ENCODE peak calls at places on chromosomes 2 and 18, in five cellular contexts. O is mammary epithelial cell, C is endodermal cell, D is fibroblast of lung, T is mesendoderm. S is an unnamed sample. For H3K27me3, the result is how much of the 10 kb centered on the place peaks cover.

GRCh38 chr2:126437016-126437415 is 218.9 kb upstream of the GYPC start:
- DNase-seq in O (no peak), C (no peak), D (no peak), T (no peak), S (no peak)

GRCh38 chr2:216373896-216374295 is 1.6 kb upstream of the MARCHF4 start:
- DNase-seq in O (no peak), C (no peak), D (peak), T (no peak), S (no peak)

GRCh38 chr2:25314514-25315315 is 27.0 kb downstream of the DNMT3A start:
- DNase-seq in O (no peak), C (peak), D (peak), T (peak), S (peak)

GRCh38 chr2:228938629-228939028 is 332.5 kb downstream of the PID1 start:
- DNase-seq in O (peak), C (no peak), D (peak), T (no peak), S (peak)

GRCh38 chr2:240339411-240340360 is 95.8 kb upstream of the GPC1 start:
- DNase-seq in O (no peak), C (peak), D (no peak), T (no peak), S (no peak)

GRCh38 chr2:55282110-55282917 is 13.3 kb upstream of the MTIF2 start:
- DNase-seq in O (peak), C (peak), D (peak), T (peak), S (peak)

GRCh38 chr2:127927415-127927814 is 41.7 kb upstream of the AMMECR1L start:
- DNase-seq in O (no peak), C (no peak), D (no peak), T (no peak), S (no peak)

GRCh38 chr18:57925706-57926105 is 118.3 kb upstream of the NEDD4L start:
- DNase-seq in O (peak), C (no peak), D (peak), T (no peak), S (peak)

GRCh38 chr18:79898952-79899608 is 52.4 kb downstream of the SLC66A2 start:
- DNase-seq in O (no peak), C (no peak), D (no peak), T (no peak), S (no peak)

GRCh38 chr2:62817348-62817747 is 111.8 kb downstream of the EHBP1 start:
- DNase-seq in O (no peak), C (no peak), D (no peak), T (peak), S (no peak)

GRCh38 chr2:66729391-66729790 is 294.5 kb downstream of the MEIS1 start:
- DNase-seq in O (peak), C (no peak), D (peak), T (no peak), S (no peak)

GRCh38 chr2:120692691-120693090 is 43.0 kb upstream of the GLI2 start:
- DNase-seq in O (no peak), C (no peak), D (no peak), T (no peak), S (no peak)

GRCh38 chr2:34652636-34653035 is 1053.5 kb upstream of the FAM98A start:
- DNase-seq in O (no peak), C (no peak), D (peak), T (peak), S (peak)

GRCh38 chr18:21112543-21113105 is 1.0 kb upstream of the ROCK1 start:
- DNase-seq in O (no peak), C (no peak), D (peak), T (peak), S (peak)
- H3K9ac ChIP-seq in O (peak), C (peak), D (peak), T (peak), S (peak)

GRCh38 chr18:49566217-49566616 is 4.4 kb downstream of the LIPG start:
- DNase-seq in O (no peak), C (no peak), D (peak), T (no peak), S (no peak)

GRCh38 chr18:49565101-49565500 is 3.2 kb downstream of the LIPG start:
- DNase-seq in O (no peak), C (no peak), D (no peak), T (no peak), S (no peak)

GRCh38 chr18:49564435-49564834 is 2.6 kb downstream of the LIPG start:
- DNase-seq in O (no peak), C (no peak), D (no peak), T (no peak), S (no peak)

GRCh38 chr18:49566985-49567384 is 5.1 kb downstream of the LIPG start:
- DNase-seq in O (no peak), C (no peak), D (no peak), T (no peak), S (no peak)

DNA sequence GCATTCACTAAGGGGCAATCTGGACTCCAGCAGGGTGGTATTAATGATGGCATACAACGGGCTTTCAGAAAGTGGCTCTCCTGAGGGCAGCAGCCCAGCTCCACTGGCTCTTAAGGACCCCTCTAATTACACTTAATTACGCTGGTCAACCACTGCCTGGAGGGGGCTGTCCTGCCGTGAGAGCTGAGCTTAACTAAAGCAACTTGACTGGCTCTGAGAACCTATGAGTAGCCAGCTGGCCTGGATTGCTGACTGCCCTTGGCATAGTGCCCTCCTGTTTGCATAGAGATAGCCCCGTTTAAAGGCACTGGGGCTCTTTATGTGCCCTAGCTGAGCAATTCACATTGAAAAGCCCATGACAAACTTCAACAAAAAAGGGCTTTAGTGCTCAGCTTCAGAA is 3.8 kb downstream of the LIPG start:
- DNase-seq in O (no peak), C (no peak), D (peak), T (no peak), S (peak)
- H3K27me3 ChIP-seq in O (under half), C (half or more), D (under half), T (under half), S (under half)

GRCh38 chr2:98909381-98910211 is 26.4 kb downstream of the CRACDL start:
- DNase-seq in O (peak), C (peak), D (peak), T (peak), S (peak)
- H3K9ac ChIP-seq in O (no peak), C (no peak), D (no peak), T (no peak), S (no peak)

DNA sequence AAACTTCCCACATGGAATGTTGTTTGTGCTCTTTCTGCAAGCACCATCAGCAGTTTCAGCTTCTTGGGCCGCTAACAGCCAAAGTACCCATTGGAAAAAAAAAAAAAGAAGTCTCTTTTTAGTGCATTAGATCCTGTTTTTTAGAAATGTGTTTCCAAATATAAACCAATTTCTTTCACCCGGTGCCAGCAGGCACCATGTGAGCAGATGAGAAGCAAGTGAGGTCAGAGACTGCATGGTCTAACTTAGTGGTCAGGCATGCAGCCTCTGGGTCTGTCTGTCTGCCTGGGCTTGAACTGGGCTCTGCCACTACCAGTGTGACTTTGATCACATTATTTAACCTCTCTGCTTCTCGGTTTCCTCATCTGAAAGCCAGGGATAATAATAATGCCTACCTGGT is 75.2 kb upstream of the NRP2 start:
- DNase-seq in O (no peak), C (no peak), D (no peak), T (no peak), S (no peak)
- H3K27me3 ChIP-seq in O (under half), C (under half), D (under half), T (under half), S (under half)

GRCh38 chr18:35268811-35269210 is 21.2 kb downstream of the ZSCAN30 start:
- DNase-seq in O (no peak), C (no peak), D (no peak), T (no peak), S (no peak)

GRCh38 chr18:35264409-35264808 is 23.6 kb downstream of the ZNF397 start:
- DNase-seq in O (no peak), C (no peak), D (no peak), T (no peak), S (no peak)

GRCh38 chr18:35267809-35268208 is 22.2 kb downstream of the ZSCAN30 start:
- DNase-seq in O (no peak), C (no peak), D (no peak), T (no peak), S (no peak)

GRCh38 chr18:35271656-35272055 is 18.4 kb downstream of the ZSCAN30 start:
- DNase-seq in O (no peak), C (no peak), D (no peak), T (no peak), S (no peak)

DNA sequence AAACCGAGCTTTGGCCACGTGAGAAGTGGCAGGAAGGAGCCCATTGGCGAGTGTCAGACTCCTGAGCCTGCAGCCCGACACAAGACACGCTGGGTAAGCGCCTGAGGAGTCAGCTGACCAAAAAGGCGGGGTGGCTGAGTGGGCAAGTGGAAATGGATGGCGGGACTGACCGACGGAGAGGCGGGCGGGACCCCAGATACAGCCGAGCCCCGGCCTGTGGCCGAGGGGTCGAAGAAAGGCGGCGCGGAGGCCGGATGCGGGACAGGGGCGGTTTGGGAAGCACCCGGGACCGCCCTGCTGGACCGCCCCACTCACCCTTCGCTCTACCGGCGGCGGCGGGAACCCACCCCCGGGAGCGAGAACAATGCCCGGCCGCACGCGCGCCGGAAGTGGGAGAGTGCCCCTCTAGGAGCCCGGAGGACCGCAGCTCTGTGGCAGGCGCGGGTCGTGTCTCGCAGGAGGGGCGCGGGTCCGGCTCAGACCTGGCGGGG is 22.8 kb downstream of the ZSCAN30 start:
- DNase-seq in O (no peak), C (no peak), D (peak), T (no peak), S (no peak)
- H3K9ac ChIP-seq in O (no peak), C (no peak), D (peak), T (no peak), S (peak)

GRCh38 chr2:172739651-172740050 is 4.0 kb downstream of the RAPGEF4 start:
- DNase-seq in O (peak), C (no peak), D (no peak), T (no peak), S (no peak)

GRCh38 chr2:172740871-172741270 is 5.2 kb downstream of the RAPGEF4 start:
- DNase-seq in O (no peak), C (no peak), D (no peak), T (no peak), S (no peak)

GRCh38 chr2:172736419-172737174 is 952 bp downstream of the RAPGEF4 start:
- DNase-seq in O (no peak), C (peak), D (no peak), T (no peak), S (no peak)

GRCh38 chr2:172735646-172736418 is at the start of gene RAPGEF4:
- DNase-seq in O (no peak), C (peak), D (peak), T (peak), S (peak)

DNA sequence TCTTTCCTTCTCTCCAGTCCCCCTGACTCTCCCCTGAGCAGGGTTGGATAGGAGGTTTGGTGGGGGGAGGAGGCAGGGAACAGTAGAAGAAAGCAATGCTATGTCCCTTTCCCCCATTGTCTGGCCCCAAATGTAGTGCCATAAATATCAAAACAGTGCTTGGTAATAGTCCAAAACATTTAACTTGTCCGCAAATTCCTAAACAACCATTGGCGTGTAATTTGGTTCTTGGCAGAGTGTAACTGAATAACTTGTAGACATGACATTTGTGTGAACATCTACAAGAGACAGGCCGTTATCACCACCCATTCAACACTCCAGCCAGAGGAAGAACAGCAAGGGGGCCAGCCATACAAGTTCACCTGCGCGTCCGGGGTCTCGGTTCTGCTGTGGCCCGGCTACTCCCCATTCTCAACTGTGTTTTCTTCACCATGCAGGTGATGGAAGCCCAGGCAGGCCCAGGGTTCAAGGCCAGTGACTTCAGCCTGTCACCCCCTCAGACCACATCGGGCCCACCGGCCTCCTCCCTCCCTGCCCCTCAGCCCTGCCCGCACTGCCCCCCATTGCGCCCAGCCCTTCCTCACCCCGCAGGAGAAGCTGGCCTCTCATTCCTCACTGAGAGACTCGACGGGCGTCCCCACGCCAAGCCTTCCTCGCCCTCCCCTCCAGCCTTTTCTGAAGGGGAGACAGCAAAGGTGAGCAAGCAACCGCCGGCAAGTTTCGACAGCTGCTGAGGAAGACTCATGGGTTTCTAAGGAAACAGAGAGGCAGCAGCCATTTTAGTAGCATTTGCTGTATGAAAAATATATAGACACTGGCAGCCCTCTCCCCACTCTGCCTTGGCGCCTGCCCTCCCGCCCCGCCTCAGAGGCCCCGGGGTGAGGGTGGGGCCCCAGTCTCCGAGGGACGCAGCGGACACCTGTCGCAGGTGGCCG is 667 bp upstream of the RAPGEF4 start:
- DNase-seq in O (peak), C (peak), D (no peak), T (peak), S (peak)
- H3K27me3 ChIP-seq in O (under half), C (under half), D (under half), T (under half), S (under half)

DNA sequence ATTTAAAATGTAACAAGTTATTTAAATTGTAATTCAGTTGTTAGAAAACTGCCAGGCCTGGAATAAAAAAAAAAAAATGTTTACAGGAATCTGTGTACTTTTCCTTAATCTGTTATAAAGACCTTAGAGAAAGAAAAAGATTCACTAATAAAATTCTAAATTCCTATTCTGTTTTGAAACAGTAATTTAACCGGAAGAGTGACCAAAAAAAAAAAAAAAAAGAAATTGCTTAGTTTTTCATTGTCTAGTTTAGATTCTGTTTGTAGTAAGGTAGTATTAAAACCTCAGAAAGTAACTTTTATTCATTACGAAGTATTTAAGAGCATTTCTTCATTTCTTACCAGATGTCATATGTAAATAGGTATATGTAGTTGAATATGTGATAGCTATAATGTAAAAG is 2.5 kb downstream of the REL start:
- DNase-seq in O (no peak), C (no peak), D (no peak), T (no peak), S (no peak)
- H3K9ac ChIP-seq in O (no peak), C (no peak), D (no peak), T (no peak), S (peak)

DNA sequence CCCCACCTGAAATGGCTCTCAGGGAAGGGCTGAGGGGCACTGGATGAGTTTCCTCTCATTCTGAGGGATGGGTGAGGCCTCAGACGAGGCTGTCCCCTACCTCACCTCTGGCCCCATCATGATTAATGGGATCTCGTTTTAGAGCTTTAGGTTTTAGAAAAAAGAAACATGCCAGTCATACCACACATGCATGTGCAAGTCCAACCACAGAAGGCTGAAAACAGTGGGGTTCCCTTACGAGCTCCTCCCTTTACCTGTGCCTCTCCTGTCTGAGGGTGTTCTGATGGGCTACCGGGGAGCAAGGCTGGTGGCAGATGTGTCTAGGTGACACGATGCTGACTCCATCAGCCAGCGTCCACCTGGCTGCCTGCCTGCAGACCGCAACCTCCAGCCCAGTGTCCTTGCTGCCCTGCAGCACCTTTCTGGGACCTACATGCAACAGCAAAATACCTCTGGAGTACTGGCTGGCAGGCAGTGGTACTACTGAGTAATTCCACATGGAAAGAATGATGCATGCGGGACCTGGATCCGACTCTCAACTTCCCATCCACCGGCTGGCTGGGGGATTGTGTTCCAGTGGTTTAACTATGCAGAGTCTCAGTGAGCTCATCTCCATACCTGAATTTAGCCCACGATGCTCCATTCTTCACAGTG is 9.1 kb upstream of the LYPD6B start:
- DNase-seq in O (no peak), C (peak), D (no peak), T (no peak), S (no peak)
- H3K27me3 ChIP-seq in O (under half), C (under half), D (under half), T (under half), S (half or more)

GRCh38 chr2:33273479-33273878 is 203.0 kb upstream of the RASGRP3 start:
- DNase-seq in O (no peak), C (no peak), D (no peak), T (no peak), S (no peak)

GRCh38 chr2:33268246-33268831 is 208.1 kb upstream of the RASGRP3 start:
- DNase-seq in O (no peak), C (no peak), D (no peak), T (no peak), S (peak)

GRCh38 chr2:33274524-33274923 is 201.9 kb upstream of the RASGRP3 start:
- DNase-seq in O (no peak), C (no peak), D (no peak), T (peak), S (no peak)

GRCh38 chr2:33275689-33276444 is 200.6 kb upstream of the RASGRP3 start:
- DNase-seq in O (peak), C (no peak), D (peak), T (no peak), S (peak)

GRCh38 chr2:33272001-33272400 is 204.4 kb upstream of the RASGRP3 start:
- DNase-seq in O (no peak), C (no peak), D (peak), T (no peak), S (peak)
- H3K9ac ChIP-seq in O (no peak), C (no peak), D (no peak), T (no peak), S (no peak)

DNA sequence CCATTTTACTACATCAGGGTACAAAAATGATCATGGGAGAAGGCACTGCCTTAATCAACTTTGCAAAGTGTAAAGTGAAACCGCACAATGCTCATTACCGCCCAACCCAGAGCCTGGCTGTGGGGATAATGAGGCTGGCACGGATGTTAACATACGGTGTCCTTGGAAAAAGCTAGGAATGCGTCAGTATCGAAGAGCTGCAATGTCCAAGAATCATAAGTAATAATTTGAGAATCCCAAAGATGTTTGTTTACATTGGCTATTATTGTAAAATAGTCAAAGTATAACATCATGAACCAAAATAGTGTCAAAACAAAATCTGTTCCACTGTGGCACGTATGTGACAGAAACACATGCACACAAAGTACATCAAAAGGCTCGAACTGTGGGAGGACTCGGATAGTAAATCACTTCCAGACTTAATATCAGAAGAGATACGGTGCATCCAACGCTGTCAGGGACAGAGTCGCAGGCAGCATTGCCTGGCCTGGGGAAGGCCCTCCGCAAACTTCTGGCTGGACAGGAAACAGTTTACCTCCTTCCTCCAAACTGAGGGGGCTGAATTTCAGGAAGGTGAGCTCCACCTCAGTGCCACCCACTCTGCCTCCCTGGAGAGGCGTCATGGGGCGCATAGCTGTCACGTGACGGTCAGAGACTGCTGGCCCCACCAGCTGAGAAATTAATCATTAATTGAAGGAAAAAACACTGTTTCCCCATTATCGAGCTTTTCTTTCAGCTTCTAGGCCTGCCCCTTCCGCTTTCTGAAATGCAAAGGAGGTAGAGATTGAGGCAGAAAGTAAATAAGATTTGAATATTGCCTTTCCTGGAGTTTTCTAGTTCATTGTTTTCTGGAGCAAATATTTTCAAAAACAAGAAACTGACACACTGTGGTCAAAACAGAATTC is 1.8 kb upstream of the ID2 start:
- DNase-seq in O (no peak), C (peak), D (peak), T (peak), S (peak)
- H3K27me3 ChIP-seq in O (under half), C (under half), D (under half), T (under half), S (under half)